ENCODE peak calls at places on chromosomes 5 and 9, in eight cellular contexts. One of them, this sample, is unnamed.

GRCh38 chr5:150181035-150181434 is 8.8 kb upstream of the SLC6A7 start:
- DNase-seq in cardiac fibroblast: no peak
- DNase-seq in HCT116: no peak
- DNase-seq in heart right ventricle: no peak
- DNase-seq in fibroblast of mammary gland: peak; percentile 70
- DNase-seq in HepG2: no peak
- DNase-seq in uterus: no peak
- DNase-seq in lung: no peak
- DNase-seq in this sample: no peak

GRCh38 chr5:14749579-14750091 is 85.1 kb downstream of the OTULIN start:
- DNase-seq in HCT116: no peak
- DNase-seq in HepG2: no peak
- DNase-seq in lung: no peak
- DNase-seq in heart right ventricle: no peak
- DNase-seq in cardiac fibroblast: no peak
- DNase-seq in fibroblast of mammary gland: no peak
- DNase-seq in uterus: no peak
- DNase-seq in this sample: no peak

GRCh38 chr5:123454236-123454911 is 31.2 kb upstream of the CEP120 start:
- DNase-seq in lung: no peak
- DNase-seq in uterus: no peak
- DNase-seq in HepG2: no peak
- DNase-seq in heart right ventricle: no peak
- DNase-seq in fibroblast of mammary gland: no peak
- DNase-seq in HCT116: no peak
- DNase-seq in cardiac fibroblast: peak; percentile 33
- DNase-seq in this sample: no peak

GRCh38 chr5:111735829-111736228 is 21.2 kb downstream of the NREP start:
- DNase-seq in heart right ventricle: peak; percentile 36
- DNase-seq in uterus: peak; percentile 51
- DNase-seq in cardiac fibroblast: peak; percentile 83
- DNase-seq in lung: peak; percentile 45
- DNase-seq in HepG2: no peak
- DNase-seq in HCT116: no peak
- DNase-seq in fibroblast of mammary gland: peak; percentile 98
- DNase-seq in this sample: no peak

GRCh38 chr9:12640021-12640587 is 53.1 kb upstream of the TYRP1 start:
- DNase-seq in HCT116: peak; percentile 26
- DNase-seq in HepG2: peak; percentile 27
- DNase-seq in uterus: no peak
- DNase-seq in heart right ventricle: no peak
- DNase-seq in cardiac fibroblast: peak; percentile 77
- DNase-seq in lung: no peak
- DNase-seq in fibroblast of mammary gland: peak; percentile 61
- DNase-seq in this sample: peak; percentile 63

GRCh38 chr5:127686424-127686823 is 16.8 kb upstream of the CCDC192 start:
- DNase-seq in cardiac fibroblast: no peak
- DNase-seq in HepG2: no peak
- DNase-seq in HCT116: no peak
- DNase-seq in lung: no peak
- DNase-seq in fibroblast of mammary gland: no peak
- DNase-seq in heart right ventricle: no peak
- DNase-seq in uterus: no peak
- DNase-seq in this sample: no peak

GRCh38 chr9:16661816-16662215 is 208.7 kb downstream of the BNC2 start:
- DNase-seq in lung: no peak
- DNase-seq in HCT116: no peak
- DNase-seq in fibroblast of mammary gland: no peak
- DNase-seq in heart right ventricle: no peak
- DNase-seq in HepG2: no peak
- DNase-seq in uterus: no peak
- DNase-seq in cardiac fibroblast: no peak
- DNase-seq in this sample: no peak

GRCh38 chr5:90438100-90438499 is 28.5 kb upstream of the CETN3 start:
- DNase-seq in cardiac fibroblast: peak; percentile 41
- DNase-seq in uterus: no peak
- DNase-seq in fibroblast of mammary gland: no peak
- DNase-seq in HepG2: peak; percentile 9
- DNase-seq in heart right ventricle: no peak
- DNase-seq in lung: no peak
- DNase-seq in HCT116: no peak
- DNase-seq in this sample: peak; percentile 26

GRCh38 chr9:131420913-131421312 is 27.0 kb downstream of the PRRC2B start:
- DNase-seq in lung: no peak
- DNase-seq in HCT116: no peak
- DNase-seq in uterus: no peak
- DNase-seq in heart right ventricle: no peak
- DNase-seq in HepG2: peak; percentile 58
- DNase-seq in fibroblast of mammary gland: peak; percentile 57
- DNase-seq in cardiac fibroblast: peak; percentile 65
- DNase-seq in this sample: peak; percentile 66

GRCh38 chr5:139344177-139344576 is 2.5 kb downstream of the PAIP2 start:
- DNase-seq in heart right ventricle: no peak
- DNase-seq in fibroblast of mammary gland: no peak
- DNase-seq in HepG2: no peak
- DNase-seq in lung: no peak
- DNase-seq in cardiac fibroblast: no peak
- DNase-seq in uterus: no peak
- DNase-seq in HCT116: no peak
- DNase-seq in this sample: no peak

GRCh38 chr9:105154723-105155191 is 89.7 kb upstream of the SLC44A1 start:
- DNase-seq in HCT116: no peak
- DNase-seq in HepG2: no peak
- DNase-seq in heart right ventricle: peak; percentile 13
- DNase-seq in uterus: no peak
- DNase-seq in lung: no peak
- DNase-seq in cardiac fibroblast: peak; percentile 50
- DNase-seq in fibroblast of mammary gland: peak; percentile 84
- DNase-seq in this sample: peak; percentile 56

GRCh38 chr5:150579462-150580400 is 60.7 kb upstream of the SYNPO start:
- DNase-seq in cardiac fibroblast: no peak
- DNase-seq in HepG2: no peak
- DNase-seq in HCT116: no peak
- DNase-seq in lung: no peak
- DNase-seq in fibroblast of mammary gland: no peak
- DNase-seq in uterus: peak; percentile 4
- DNase-seq in heart right ventricle: no peak
- DNase-seq in this sample: no peak

GRCh38 chr5:171162602-171163001 is 146.4 kb upstream of the TLX3 start:
- DNase-seq in heart right ventricle: no peak
- DNase-seq in cardiac fibroblast: peak; percentile 36
- DNase-seq in HCT116: peak; percentile 8
- DNase-seq in lung: no peak
- DNase-seq in HepG2: no peak
- DNase-seq in uterus: no peak
- DNase-seq in fibroblast of mammary gland: peak; percentile 18
- DNase-seq in this sample: peak; percentile 52

GRCh38 chr9:13607746-13608445 is 328.4 kb upstream of the MPDZ start:
- DNase-seq in uterus: no peak
- DNase-seq in HCT116: no peak
- DNase-seq in cardiac fibroblast: no peak
- DNase-seq in heart right ventricle: peak; percentile 45
- DNase-seq in fibroblast of mammary gland: no peak
- DNase-seq in lung: no peak
- DNase-seq in HepG2: no peak
- DNase-seq in this sample: peak; percentile 37

GRCh38 chr5:41161271-41161670 is 52.1 kb downstream of the C6 start:
- DNase-seq in fibroblast of mammary gland: no peak
- DNase-seq in lung: no peak
- DNase-seq in uterus: no peak
- DNase-seq in HCT116: no peak
- DNase-seq in cardiac fibroblast: no peak
- DNase-seq in HepG2: no peak
- DNase-seq in heart right ventricle: no peak
- DNase-seq in this sample: no peak

GRCh38 chr5:158096835-158097234 is 237.9 kb upstream of the CLINT1 start:
- DNase-seq in fibroblast of mammary gland: no peak
- DNase-seq in lung: no peak
- DNase-seq in uterus: no peak
- DNase-seq in cardiac fibroblast: no peak
- DNase-seq in HepG2: no peak
- DNase-seq in HCT116: no peak
- DNase-seq in heart right ventricle: no peak
- DNase-seq in this sample: no peak

GRCh38 chr5:35668794-35669193 is 51.1 kb downstream of the SPEF2 start:
- DNase-seq in fibroblast of mammary gland: no peak
- DNase-seq in HCT116: no peak
- DNase-seq in HepG2: no peak
- DNase-seq in cardiac fibroblast: no peak
- DNase-seq in uterus: no peak
- DNase-seq in heart right ventricle: no peak
- DNase-seq in lung: no peak
- DNase-seq in this sample: no peak

GRCh38 chr5:145887976-145888574 is 15.3 kb upstream of the GRXCR2 start:
- DNase-seq in lung: peak; percentile 34
- DNase-seq in fibroblast of mammary gland: peak; percentile 60
- DNase-seq in HepG2: peak; percentile 56
- DNase-seq in cardiac fibroblast: peak; percentile 72
- DNase-seq in heart right ventricle: peak; percentile 7
- DNase-seq in HCT116: peak; percentile 60
- DNase-seq in uterus: no peak
- DNase-seq in this sample: peak; percentile 63

GRCh38 chr9:88532320-88532719 is 2.7 kb upstream of the NXNL2 start:
- DNase-seq in cardiac fibroblast: peak; percentile 44
- DNase-seq in HepG2: no peak
- DNase-seq in uterus: peak; percentile 58
- DNase-seq in HCT116: no peak
- DNase-seq in lung: peak; percentile 40
- DNase-seq in heart right ventricle: no peak
- DNase-seq in fibroblast of mammary gland: peak; percentile 58
- DNase-seq in this sample: peak; percentile 16
- H3K4me3 ChIP-seq in cardiac fibroblast: no peak overlapping the region
- H3K4me3 ChIP-seq in HepG2: no peak overlapping the region
- H3K4me3 ChIP-seq in uterus: no peak overlapping the region
- H3K4me3 ChIP-seq in HCT116: no peak overlapping the region
- H3K4me3 ChIP-seq in lung: no peak overlapping the region
- H3K4me3 ChIP-seq in heart right ventricle: no peak overlapping the region
- H3K4me3 ChIP-seq in fibroblast of mammary gland: peak overlapping the region; percentile 20
- H3K4me3 ChIP-seq in this sample: no peak overlapping the region

DNA sequence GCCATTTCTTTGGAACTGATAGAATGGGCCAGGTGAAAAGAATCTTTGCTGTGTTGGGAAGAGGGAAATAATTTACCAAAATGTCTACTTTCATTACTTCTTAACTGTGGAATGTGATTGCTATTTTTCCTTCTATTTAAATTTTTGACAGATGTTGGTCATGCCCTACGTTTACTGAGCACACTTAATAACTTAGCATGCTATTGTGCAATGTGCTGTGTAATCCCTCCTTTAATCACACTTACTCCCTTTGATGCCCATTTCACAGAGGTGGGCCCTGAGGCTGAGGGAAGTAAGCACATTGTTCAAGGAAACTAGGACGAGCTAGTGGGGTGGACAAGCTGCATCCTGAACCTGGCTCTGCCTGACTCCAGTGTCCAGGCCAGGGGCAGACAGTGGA is 47.8 kb upstream of the INSYN2B start:
- DNase-seq in heart right ventricle: no peak
- DNase-seq in lung: no peak
- DNase-seq in HCT116: no peak
- DNase-seq in cardiac fibroblast: no peak
- DNase-seq in HepG2: no peak
- DNase-seq in uterus: no peak
- DNase-seq in fibroblast of mammary gland: peak; percentile 15
- DNase-seq in this sample: no peak
- H3K4me3 ChIP-seq in heart right ventricle: no peak overlapping the region
- H3K4me3 ChIP-seq in lung: no peak overlapping the region
- H3K4me3 ChIP-seq in HCT116: no peak overlapping the region
- H3K4me3 ChIP-seq in cardiac fibroblast: no peak overlapping the region
- H3K4me3 ChIP-seq in HepG2: no peak overlapping the region
- H3K4me3 ChIP-seq in uterus: no peak overlapping the region
- H3K4me3 ChIP-seq in fibroblast of mammary gland: no peak overlapping the region
- H3K4me3 ChIP-seq in this sample: no peak overlapping the region

GRCh38 chr5:68267044-68267443 is 51.5 kb downstream of the PIK3R1 start:
- DNase-seq in lung: no peak
- DNase-seq in HepG2: no peak
- DNase-seq in fibroblast of mammary gland: no peak
- DNase-seq in HCT116: no peak
- DNase-seq in uterus: no peak
- DNase-seq in cardiac fibroblast: no peak
- DNase-seq in heart right ventricle: no peak
- DNase-seq in this sample: no peak
- H3K4me3 ChIP-seq in lung: no peak overlapping the region
- H3K4me3 ChIP-seq in HepG2: no peak overlapping the region
- H3K4me3 ChIP-seq in fibroblast of mammary gland: no peak overlapping the region
- H3K4me3 ChIP-seq in HCT116: no peak overlapping the region
- H3K4me3 ChIP-seq in uterus: no peak overlapping the region
- H3K4me3 ChIP-seq in cardiac fibroblast: no peak overlapping the region
- H3K4me3 ChIP-seq in heart right ventricle: no peak overlapping the region
- H3K4me3 ChIP-seq in this sample: no peak overlapping the region

DNA sequence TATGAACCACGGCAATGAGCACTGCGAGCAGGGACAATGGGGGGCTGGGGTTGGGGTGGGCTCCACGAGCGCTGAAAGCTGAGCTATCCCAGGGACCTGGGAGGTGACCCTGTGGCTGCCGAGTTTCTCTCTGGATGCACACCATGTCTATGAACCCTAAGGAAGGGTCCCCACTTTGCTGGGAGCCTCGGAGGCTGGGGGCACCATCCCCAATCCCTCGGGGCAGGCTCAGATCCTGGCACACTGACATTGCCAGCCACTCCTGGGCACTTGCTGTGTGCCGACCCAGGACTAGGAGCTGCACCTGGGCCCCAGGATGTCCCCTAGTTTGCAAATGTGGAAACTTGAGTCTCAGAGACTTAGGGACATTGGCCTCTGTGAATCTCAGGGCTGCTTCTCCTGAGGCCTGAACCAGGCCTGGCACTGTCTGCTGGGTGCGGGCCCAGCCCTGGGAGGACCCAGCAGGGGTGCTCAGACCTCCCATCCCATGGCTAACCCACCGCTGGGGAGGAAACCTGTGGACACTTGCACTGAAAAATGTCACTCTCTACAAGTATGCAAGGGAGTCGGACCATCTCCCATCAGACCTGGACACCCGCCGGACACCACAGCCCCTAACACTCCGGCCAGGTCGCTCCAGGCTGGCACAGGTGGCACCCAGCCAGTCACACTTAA is 13.0 kb upstream of the CAMSAP1 start:
- DNase-seq in cardiac fibroblast: no peak
- DNase-seq in lung: no peak
- DNase-seq in HCT116: no peak
- DNase-seq in heart right ventricle: no peak
- DNase-seq in fibroblast of mammary gland: no peak
- DNase-seq in uterus: no peak
- DNase-seq in HepG2: no peak
- DNase-seq in this sample: no peak
- H3K4me3 ChIP-seq in cardiac fibroblast: no peak overlapping the region
- H3K4me3 ChIP-seq in lung: no peak overlapping the region
- H3K4me3 ChIP-seq in HCT116: no peak overlapping the region
- H3K4me3 ChIP-seq in heart right ventricle: no peak overlapping the region
- H3K4me3 ChIP-seq in fibroblast of mammary gland: no peak overlapping the region
- H3K4me3 ChIP-seq in uterus: no peak overlapping the region
- H3K4me3 ChIP-seq in HepG2: no peak overlapping the region
- H3K4me3 ChIP-seq in this sample: no peak overlapping the region

This sample was measured in cardiac muscle cell.